ENCODE peak calls at places on chromosomes 6 and 20, in seven cellular contexts. Z is IMR-90, B is H1, O is H9, F is neuronal stem cell, T is mesenchymal stem cell, W is trophoblast cell. J is an unnamed sample.

GRCh38 chr20:24469116-24470030 is at the start of gene SYNDIG1:
- DNase-seq in Z (no peak), B (peak), O (peak), F (peak), T (no peak), W (no peak), J (peak)

GRCh38 chr6:85044336-85044735 is 279.9 kb upstream of the TBX18 start:
- DNase-seq in Z (no peak), B (no peak), O (no peak), F (no peak), T (no peak), W (no peak), J (no peak)

GRCh38 chr6:42118162-42119001 is 24.0 kb downstream of the C6orf132 start:
- DNase-seq in Z (no peak), B (no peak), O (no peak), F (no peak), T (no peak), W (no peak), J (no peak)

GRCh38 chr20:22807646-22808045 is 223.3 kb upstream of the FOXA2 start:
- DNase-seq in Z (peak), B (peak), O (no peak), F (no peak), T (no peak), W (no peak), J (no peak)

GRCh38 chr6:113642714-113643442 is 214.3 kb upstream of the MARCKS start:
- DNase-seq in Z (peak), B (no peak), O (no peak), F (no peak), T (no peak), W (peak), J (no peak)

GRCh38 chr6:103122766-103123601 is 1729.5 kb downstream of the GRIK2 start:
- DNase-seq in Z (peak), B (peak), O (peak), F (peak), T (peak), W (peak), J (peak)

GRCh38 chr6:123380257-123380656 is 256.5 kb downstream of the TRDN start:
- DNase-seq in Z (no peak), B (no peak), O (no peak), F (peak), T (peak), W (no peak), J (peak)

GRCh38 chr20:35277127-35277526 is 795 bp downstream of the MMP24OS start:
- DNase-seq in Z (no peak), B (no peak), O (no peak), F (no peak), T (no peak), W (no peak), J (no peak)

GRCh38 chr20:54219751-54220426 is 12.0 kb downstream of the PFDN4 start:
- DNase-seq in Z (peak), B (no peak), O (no peak), F (no peak), T (peak), W (no peak), J (peak)

GRCh38 chr6:133017581-133017980 is 203.2 kb downstream of the RPS12 start:
- DNase-seq in Z (peak), B (no peak), O (no peak), F (no peak), T (peak), W (no peak), J (no peak)

GRCh38 chr20:63877755-63878470 is 12.8 kb downstream of the TPD52L2 start:
- DNase-seq in Z (no peak), B (no peak), O (no peak), F (no peak), T (no peak), W (no peak), J (no peak)

GRCh38 chr6:132961122-132961521 is 146.8 kb downstream of the RPS12 start:
- DNase-seq in Z (peak), B (no peak), O (no peak), F (no peak), T (peak), W (peak), J (peak)

GRCh38 chr20:47278907-47279348 is 77.6 kb downstream of the ZMYND8 start:
- DNase-seq in Z (peak), B (no peak), O (no peak), F (no peak), T (peak), W (no peak), J (no peak)

GRCh38 chr6:77456531-77457248 is 6.6 kb downstream of the HTR1B start:
- DNase-seq in Z (peak), B (no peak), O (peak), F (no peak), T (peak), W (peak), J (peak)

GRCh38 chr20:63741676-63742380 is 2.3 kb downstream of the SLC2A4RG start:
- DNase-seq in Z (no peak), B (peak), O (no peak), F (no peak), T (no peak), W (no peak), J (no peak)

GRCh38 chr20:2688041-2688591 is 4.5 kb upstream of the EBF4 start:
- DNase-seq in Z (peak), B (peak), O (peak), F (no peak), T (peak), W (no peak), J (peak)

GRCh38 chr20:48722002-48722731 is 105.6 kb downstream of the PREX1 start:
- DNase-seq in Z (peak), B (no peak), O (no peak), F (no peak), T (peak), W (peak), J (no peak)

GRCh38 chr6:28486533-28486932 is 29.1 kb downstream of the GPX6 start:
- DNase-seq in Z (no peak), B (no peak), O (no peak), F (no peak), T (no peak), W (no peak), J (no peak)

GRCh38 chr20:33674294-33675126 is at the start of gene NECAB3:
- DNase-seq in Z (peak), B (peak), O (peak), F (peak), T (peak), W (peak), J (peak)

GRCh38 chr20:32855387-32855786 is 3.3 kb upstream of the EFCAB8 start:
- DNase-seq in Z (no peak), B (no peak), O (no peak), F (no peak), T (no peak), W (no peak), J (no peak)

GRCh38 chr20:8808180-8808535 is 260.7 kb upstream of the PLCB4 start:
- DNase-seq in Z (no peak), B (no peak), O (no peak), F (no peak), T (no peak), W (no peak), J (no peak)

GRCh38 chr20:23296841-23297701 is 53.5 kb upstream of the NXT1 start:
- DNase-seq in Z (no peak), B (no peak), O (no peak), F (peak), T (peak), W (no peak), J (peak)

GRCh38 chr6:158991017-158991723 is 8.8 kb downstream of the RSPH3 start:
- DNase-seq in Z (no peak), B (no peak), O (peak), F (no peak), T (no peak), W (no peak), J (peak)
- H2BK5ac ChIP-seq in Z (no peak), B (no peak), O (no peak), F (no peak), T (no peak), W (no peak), J (no peak)

GRCh38 chr6:99589290-99589672 is 17.4 kb upstream of the PRDM13 start:
- DNase-seq in Z (no peak), B (peak), O (peak), F (no peak), T (no peak), W (no peak), J (no peak)
- H2BK5ac ChIP-seq in Z (no peak), B (no peak), O (no peak), F (no peak), T (no peak), W (no peak), J (no peak)

DNA sequence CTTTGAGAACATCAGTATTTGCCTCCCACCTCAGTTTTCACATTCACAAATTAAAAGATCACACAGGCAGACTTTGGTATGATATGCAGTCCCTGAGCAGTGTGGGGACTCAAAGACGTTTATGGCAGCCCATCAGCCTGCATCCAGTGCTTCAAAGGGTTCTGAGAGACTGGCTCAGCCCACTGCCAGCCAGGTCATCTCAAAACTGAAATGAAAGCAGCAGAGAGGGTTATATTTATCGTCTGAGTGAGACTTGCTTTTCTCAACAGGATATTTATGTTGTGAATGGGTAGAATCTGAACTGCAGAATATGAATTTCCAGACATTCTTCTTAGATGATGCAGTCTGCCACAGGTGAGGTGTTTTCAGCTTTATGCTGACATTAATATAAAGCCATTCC is 159.8 kb downstream of the NRN1 start:
- DNase-seq in Z (no peak), B (no peak), O (no peak), F (no peak), T (no peak), W (no peak), J (no peak)
- H2BK5ac ChIP-seq in Z (no peak), B (no peak), O (no peak), F (no peak), T (no peak), W (no peak), J (no peak)

GRCh38 chr6:56474531-56474930 is 168.2 kb downstream of the DST start:
- DNase-seq in Z (no peak), B (no peak), O (no peak), F (no peak), T (no peak), W (peak), J (no peak)
- H2BK5ac ChIP-seq in Z (no peak), B (no peak), O (no peak), F (no peak), T (no peak), W (no peak), J (no peak)

DNA sequence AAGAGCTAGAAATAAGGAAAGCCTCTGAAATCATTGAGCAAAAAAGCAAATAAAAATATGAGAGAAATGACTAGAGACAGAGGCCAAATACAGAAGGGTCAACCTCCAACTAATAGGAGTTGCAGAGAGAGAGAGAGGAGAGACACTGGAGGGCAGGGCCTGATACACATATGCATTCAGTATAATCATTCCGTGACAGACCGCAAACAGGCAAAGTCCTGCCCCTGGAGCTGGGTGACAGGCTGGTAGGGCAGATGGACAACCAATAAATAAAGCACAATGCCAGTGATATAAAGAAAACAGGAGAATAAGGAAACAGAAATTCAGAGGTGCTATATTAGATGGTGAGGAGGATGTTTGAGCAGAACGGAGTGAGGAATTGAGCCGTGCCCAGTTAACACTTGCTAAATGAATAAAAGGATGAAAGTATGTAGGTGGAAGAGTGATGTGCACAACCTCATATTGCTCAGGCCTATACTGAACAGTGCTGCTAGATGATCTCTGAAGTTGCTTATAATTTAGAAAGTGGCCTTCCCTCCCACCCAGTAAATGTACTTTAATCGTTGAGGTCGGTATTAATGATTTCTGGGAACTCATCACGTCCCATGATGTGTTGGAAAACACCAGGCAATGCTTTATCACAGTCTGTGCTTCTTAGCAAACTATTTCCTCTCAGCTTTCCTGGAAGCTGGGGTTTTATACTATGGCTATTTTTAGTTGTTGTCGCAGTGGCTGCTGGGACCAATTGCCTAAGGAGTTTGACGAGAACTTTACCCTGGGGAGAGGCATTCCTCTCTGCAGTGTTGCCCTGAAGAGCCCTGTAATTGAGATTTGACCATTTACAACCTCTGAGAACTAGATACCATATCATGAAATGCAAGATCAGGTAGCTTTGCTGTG is 37.6 kb upstream of the CLIC5 start:
- DNase-seq in Z (no peak), B (no peak), O (no peak), F (no peak), T (peak), W (no peak), J (no peak)
- H2BK5ac ChIP-seq in Z (no peak), B (no peak), O (no peak), F (no peak), T (no peak), W (no peak), J (no peak)

GRCh38 chr6:166386111-166386510 is 3.4 kb upstream of the MPC1 start:
- DNase-seq in Z (no peak), B (no peak), O (no peak), F (no peak), T (no peak), W (no peak), J (no peak)
- H2BK5ac ChIP-seq in Z (no peak), B (no peak), O (no peak), F (no peak), T (no peak), W (no peak), J (no peak)

GRCh38 chr6:7446644-7447325 is 57.2 kb downstream of the RIOK1 start:
- DNase-seq in Z (no peak), B (no peak), O (no peak), F (peak), T (no peak), W (no peak), J (no peak)
- H2BK5ac ChIP-seq in Z (no peak), B (no peak), O (no peak), F (no peak), T (no peak), W (no peak), J (no peak)